ENCODE peak calls at places on chromosomes 5 and 9, in four cellular contexts. G is progenitor cell of endocrine pancreas, C is breast epithelium, Y is CD14-positive monocyte. F is an unnamed sample.

GRCh38 chr5:144072518-144072927 is 97.9 kb downstream of the YIPF5 start:
- DNase-seq in C (no peak), Y (no peak), G (no peak), F (no peak)

GRCh38 chr5:79736528-79737514 is 47.2 kb downstream of the CMYA5 start:
- DNase-seq in Y (no peak), G (no peak), C (no peak), F (no peak)

GRCh38 chr5:87120518-87121314 is 147.0 kb upstream of the RASA1 start:
- DNase-seq in C (no peak), Y (no peak), G (no peak), F (no peak)

GRCh38 chr5:83548556-83548955 is 77.0 kb downstream of the VCAN start:
- DNase-seq in G (no peak), Y (no peak), C (no peak), F (no peak)

GRCh38 chr5:101424530-101425175 is 521.6 kb upstream of the ST8SIA4 start:
- DNase-seq in Y (no peak), C (no peak), G (no peak), F (no peak)

GRCh38 chr5:112691758-112692157 is 45.9 kb upstream of the APC start:
- DNase-seq in C (no peak), G (no peak), Y (no peak), F (no peak)

GRCh38 chr5:142839711-142840441 is 69.7 kb downstream of the ARHGAP26 start:
- DNase-seq in C (no peak), G (no peak), Y (peak; percentile 54), F (no peak)

GRCh38 chr9:121577201-121577600 is 74.2 kb upstream of the DAB2IP start:
- DNase-seq in C (no peak), Y (no peak), G (no peak), F (no peak)

GRCh38 chr9:68870049-68870448 is 143.9 kb downstream of the PRKACG start:
- DNase-seq in G (no peak), C (no peak), Y (no peak), F (no peak)

GRCh38 chr5:169201597-169201996 is 99.3 kb downstream of the SLIT3 start:
- DNase-seq in G (no peak), C (no peak), Y (no peak), F (no peak)

GRCh38 chr5:112179290-112179689 is 239.8 kb downstream of the EPB41L4A start:
- DNase-seq in G (no peak), C (no peak), Y (no peak), F (no peak)

GRCh38 chr5:39639618-39640078 is 214.9 kb upstream of the DAB2 start:
- DNase-seq in Y (no peak), G (no peak), C (no peak), F (no peak)

GRCh38 chr9:108377382-108377781 is 478.4 kb downstream of the ACTL7B start:
- DNase-seq in Y (no peak), C (no peak), G (no peak), F (no peak)

DNA sequence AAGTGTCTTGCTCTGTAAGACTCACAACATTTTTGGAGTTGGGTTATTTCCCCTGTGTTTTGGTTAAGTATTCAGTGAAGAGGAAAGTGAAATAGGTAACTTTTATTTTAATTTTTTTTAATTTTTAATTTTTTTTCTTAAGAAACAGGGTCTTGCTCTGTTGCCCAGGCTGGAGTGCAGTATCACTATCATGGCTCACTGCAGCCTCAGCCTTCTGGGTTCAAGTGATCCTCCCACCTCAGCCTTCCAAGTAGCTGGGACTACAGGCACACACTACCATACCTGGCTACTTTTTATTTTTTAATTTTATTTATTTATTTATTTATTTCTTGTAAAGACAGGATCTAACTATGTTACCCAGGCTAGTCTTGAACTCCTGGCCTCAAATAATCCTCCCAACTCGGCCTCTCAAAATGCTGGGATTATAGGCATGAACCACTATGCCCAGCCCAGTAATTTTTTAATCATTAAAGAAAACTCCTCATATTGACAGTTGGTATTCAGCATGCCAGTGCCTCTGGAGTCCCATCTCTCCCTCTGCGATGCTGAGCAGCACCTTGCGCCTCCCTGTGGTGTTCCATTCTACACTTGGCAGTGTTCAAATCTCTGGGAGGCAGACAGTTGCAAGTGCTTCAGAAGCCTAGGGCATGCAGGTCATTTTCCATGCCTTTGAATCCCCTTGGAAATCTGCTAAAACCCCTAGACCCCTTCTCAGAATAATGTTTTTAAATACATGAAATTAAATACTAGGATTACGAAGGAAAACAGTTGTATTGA is 41.1 kb downstream of the GARNL3 start:
- DNase-seq in C (no peak), Y (no peak), G (no peak), F (no peak)
- TF ChIP-seq CTCF in C (no peak), Y (no peak), G (no peak), F (no peak)

GRCh38 chr9:6080154-6080716 is 64.8 kb upstream of the RANBP6 start:
- DNase-seq in Y (peak; percentile 74), C (peak; percentile 90), G (peak; percentile 81), F (no peak)
- TF ChIP-seq CTCF in Y (no peak), C (no peak), G (no peak), F (no peak)

GRCh38 chr5:140881889-140882590 is at the start of gene PCDHA13:
- DNase-seq in G (no peak), Y (no peak), C (no peak), F (no peak)
- TF ChIP-seq CTCF in G (no peak), Y (no peak), C (no peak), F (no peak)

GRCh38 chr5:140868721-140869554 is at the start of gene PCDHA11:
- DNase-seq in G (no peak), Y (no peak), C (no peak), F (no peak)
- TF ChIP-seq CTCF in G (peak; percentile 46), Y (no peak), C (no peak), F (peak; percentile 75)